ENCODE peak calls at places on chromosomes 5 and 9, in four cellular contexts. J, T, P and H are unnamed samples.

GRCh38 chr5:154486427-154486866 is 8.4 kb upstream of the HAND1 start:
- DNase-seq in T (peak), P (no peak), J (no peak), H (no peak)

GRCh38 chr5:123809594-123810172 is 297.7 kb downstream of the CSNK1G3 start:
- DNase-seq in T (peak), P (no peak), J (no peak), H (no peak)

GRCh38 chr5:159451197-159452052 is 121.1 kb upstream of the IL12B start:
- DNase-seq in T (peak), P (peak), J (no peak), H (peak)

GRCh38 chr5:69006030-69006429 is 87.8 kb upstream of the SLC30A5 start:
- DNase-seq in P (no peak), T (no peak), J (no peak), H (no peak)

GRCh38 chr5:140235776-140236558 is 61.0 kb downstream of the CYSTM1 start:
- DNase-seq in T (no peak), P (no peak), J (no peak), H (no peak)

GRCh38 chr9:127121628-127122175 is 733 bp downstream of the ANGPTL2 start:
- DNase-seq in P (peak), T (peak), J (peak), H (peak)

GRCh38 chr5:125139590-125139989 is 393.2 kb upstream of the ZNF608 start:
- DNase-seq in J (no peak), P (no peak), T (no peak), H (no peak)

GRCh38 chr5:131634666-131634995 is 398 bp downstream of the RAPGEF6 start:
- DNase-seq in T (peak), P (peak), J (no peak), H (no peak)

GRCh38 chr9:89154651-89155336 is 23.8 kb downstream of the SHC3 start:
- DNase-seq in J (no peak), T (no peak), P (peak), H (peak)

GRCh38 chr9:92607773-92608172 is 62.2 kb downstream of the IPPK start:
- DNase-seq in P (peak), T (peak), J (no peak), H (peak)

GRCh38 chr9:131834721-131835120 is 94.8 kb upstream of the RAPGEF1 start:
- DNase-seq in P (no peak), J (peak), T (no peak), H (no peak)

GRCh38 chr5:54663876-54664275 is 146.3 kb downstream of the SNX18 start:
- DNase-seq in P (peak), J (peak), T (no peak), H (peak)

GRCh38 chr5:72558383-72558782 is 51.2 kb upstream of the ZNF366 start:
- DNase-seq in P (no peak), J (no peak), T (no peak), H (no peak)

GRCh38 chr5:153714732-153715287 is 224.3 kb downstream of the GRIA1 start:
- DNase-seq in P (peak), J (no peak), T (no peak), H (peak)

GRCh38 chr5:20694121-20694520 is 706.1 kb upstream of the CDH18 start:
- DNase-seq in J (no peak), P (no peak), T (no peak), H (no peak)

GRCh38 chr5:19855031-19855430 is 133.0 kb downstream of the CDH18 start:
- DNase-seq in J (no peak), T (no peak), P (peak), H (no peak)

GRCh38 chr5:145198871-145199270 is 636.3 kb downstream of the PRELID2 start:
- DNase-seq in P (peak), J (no peak), T (no peak), H (peak)

GRCh38 chr9:128203842-128204551 is 818 bp downstream of the DNM1 start:
- DNase-seq in P (peak), J (no peak), T (peak), H (peak)

GRCh38 chr5:103442756-103443155 is 119.8 kb downstream of the NUDT12 start:
- DNase-seq in J (no peak), P (no peak), T (no peak), H (no peak)

GRCh38 chr9:122307036-122307435 is 42.4 kb downstream of the MRRF start:
- DNase-seq in T (no peak), P (no peak), J (no peak), H (no peak)

GRCh38 chr9:137136926-137137607 is 1.9 kb upstream of the GRIN1 start:
- DNase-seq in J (no peak), T (no peak), P (no peak), H (no peak)

GRCh38 chr9:113593682-113594281 is 130.3 kb downstream of the RGS3 start:
- DNase-seq in J (peak), P (peak), T (peak), H (peak)

GRCh38 chr5:81006955-81007636 is 46.9 kb downstream of the RASGRF2 start:
- DNase-seq in J (no peak), T (no peak), P (no peak), H (no peak)

GRCh38 chr5:89703799-89704198 is 705.8 kb downstream of the CETN3 start:
- DNase-seq in T (peak), P (no peak), J (no peak), H (no peak)

GRCh38 chr5:151569132-151570046 is 21.7 kb downstream of the FAT2 start:
- DNase-seq in T (no peak), J (no peak), P (no peak), H (no peak)

GRCh38 chr5:156239800-156240199 is 87.2 kb upstream of the SGCD start:
- DNase-seq in P (no peak), J (no peak), T (peak), H (no peak)

GRCh38 chr5:76292923-76293322 is 110.2 kb upstream of the IQGAP2 start:
- DNase-seq in P (no peak), T (no peak), J (no peak), H (no peak)

GRCh38 chr5:91006708-91007107 is 376.4 kb downstream of the ARRDC3 start:
- DNase-seq in J (no peak), T (no peak), P (no peak), H (no peak)

GRCh38 chr9:80678906-80679305 is 1010.4 kb downstream of the TLE1 start:
- DNase-seq in P (no peak), J (no peak), T (no peak), H (no peak)

GRCh38 chr9:91274950-91275349 is 86.8 kb downstream of the AUH start:
- DNase-seq in J (no peak), T (no peak), P (no peak), H (no peak)

GRCh38 chr9:111743275-111743674 is 51.5 kb downstream of the SHOC1 start:
- DNase-seq in P (peak), J (no peak), T (no peak), H (peak)

GRCh38 chr9:135864447-135865049 is 42.8 kb downstream of the CAMSAP1 start:
- DNase-seq in J (peak), P (peak), T (peak), H (peak)

GRCh38 chr5:123708074-123708806 is 196.3 kb downstream of the CSNK1G3 start:
- DNase-seq in P (peak), J (no peak), T (no peak), H (peak)

GRCh38 chr5:157971466-157972324 is 112.8 kb upstream of the CLINT1 start:
- DNase-seq in P (no peak), T (peak), J (no peak), H (peak)

GRCh38 chr5:15901151-15901550 is 278.4 kb downstream of the MARCHF11 start:
- DNase-seq in P (no peak), T (no peak), J (no peak), H (no peak)

GRCh38 chr5:15904894-15905805 is 274.4 kb downstream of the MARCHF11 start:
- DNase-seq in P (no peak), J (no peak), T (no peak), H (no peak)

GRCh38 chr5:15899481-15899880 is 280.1 kb downstream of the MARCHF11 start:
- DNase-seq in J (no peak), P (no peak), T (no peak), H (no peak)

GRCh38 chr5:15897609-15898008 is 282.0 kb downstream of the MARCHF11 start:
- DNase-seq in T (no peak), J (no peak), P (peak), H (peak)

DNA sequence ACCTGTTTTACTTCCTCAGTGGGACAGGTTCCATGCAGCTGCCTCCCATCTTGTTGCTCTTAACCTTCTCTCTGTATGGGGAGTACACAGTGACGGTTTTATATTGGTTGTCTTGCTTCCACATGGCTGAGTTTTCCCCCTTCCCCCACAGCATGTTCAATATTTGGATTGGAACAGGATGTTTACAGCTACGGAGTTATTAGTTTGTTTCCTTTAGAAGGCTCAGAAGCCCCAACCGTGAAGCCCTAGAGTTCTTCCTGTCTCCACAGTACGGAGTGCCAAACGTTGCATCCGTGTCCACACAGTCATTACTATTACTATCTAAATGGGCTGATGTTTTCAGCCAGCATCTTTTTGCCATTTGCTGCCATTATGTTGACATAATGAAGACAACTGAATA is 277.5 kb downstream of the MARCHF11 start:
- DNase-seq in P (no peak), T (no peak), J (no peak), H (no peak)
- H3K4me3 ChIP-seq in P (no peak), T (no peak), J (no peak), H (no peak)

DNA sequence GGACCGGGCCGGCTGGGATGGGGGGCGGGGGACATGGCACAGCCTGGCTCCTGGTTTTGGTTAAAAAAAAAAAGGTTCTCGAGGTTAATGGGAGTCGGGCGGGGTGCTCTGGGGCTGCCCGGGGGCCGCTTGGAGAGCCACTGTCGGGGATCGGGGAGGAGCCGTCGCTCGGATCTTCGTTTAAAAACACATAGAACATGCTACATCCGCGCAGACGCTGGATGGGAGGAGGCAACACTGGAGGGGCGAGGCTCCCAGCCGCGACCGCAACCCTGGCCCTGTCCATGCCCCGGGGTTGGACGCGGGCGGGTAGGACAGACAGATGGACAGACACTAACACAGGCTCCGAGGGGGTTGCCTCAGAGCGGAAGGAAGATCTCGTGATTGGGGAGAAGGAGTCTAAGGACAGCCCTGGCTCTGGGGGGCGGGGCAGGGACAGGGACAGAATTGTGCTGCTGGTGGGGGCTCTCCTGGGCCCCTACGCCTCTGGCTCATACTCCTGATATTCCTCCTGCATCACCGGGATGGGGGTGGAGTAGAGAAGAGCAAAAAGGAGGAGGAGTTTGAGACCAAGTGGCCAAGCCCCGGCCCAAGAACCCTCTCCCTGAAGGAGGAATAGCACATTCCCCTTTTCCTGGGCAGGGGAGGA is 9.9 kb downstream of the SNCB start:
- DNase-seq in P (no peak), T (no peak), J (peak), H (peak)
- H3K4me3 ChIP-seq in P (peak), T (no peak), J (no peak), H (peak)

GRCh38 chr5:142981475-142981874 is 211.3 kb downstream of the ARHGAP26 start:
- DNase-seq in T (no peak), P (no peak), J (no peak), H (no peak)
- H3K4me3 ChIP-seq in T (no peak), P (no peak), J (no peak), H (no peak)

GRCh38 chr9:110027624-110028023 is 180.3 kb downstream of the C9orf152 start:
- DNase-seq in J (no peak), P (peak), T (no peak), H (peak)
- H3K4me3 ChIP-seq in J (no peak), P (no peak), T (no peak), H (no peak)

DNA sequence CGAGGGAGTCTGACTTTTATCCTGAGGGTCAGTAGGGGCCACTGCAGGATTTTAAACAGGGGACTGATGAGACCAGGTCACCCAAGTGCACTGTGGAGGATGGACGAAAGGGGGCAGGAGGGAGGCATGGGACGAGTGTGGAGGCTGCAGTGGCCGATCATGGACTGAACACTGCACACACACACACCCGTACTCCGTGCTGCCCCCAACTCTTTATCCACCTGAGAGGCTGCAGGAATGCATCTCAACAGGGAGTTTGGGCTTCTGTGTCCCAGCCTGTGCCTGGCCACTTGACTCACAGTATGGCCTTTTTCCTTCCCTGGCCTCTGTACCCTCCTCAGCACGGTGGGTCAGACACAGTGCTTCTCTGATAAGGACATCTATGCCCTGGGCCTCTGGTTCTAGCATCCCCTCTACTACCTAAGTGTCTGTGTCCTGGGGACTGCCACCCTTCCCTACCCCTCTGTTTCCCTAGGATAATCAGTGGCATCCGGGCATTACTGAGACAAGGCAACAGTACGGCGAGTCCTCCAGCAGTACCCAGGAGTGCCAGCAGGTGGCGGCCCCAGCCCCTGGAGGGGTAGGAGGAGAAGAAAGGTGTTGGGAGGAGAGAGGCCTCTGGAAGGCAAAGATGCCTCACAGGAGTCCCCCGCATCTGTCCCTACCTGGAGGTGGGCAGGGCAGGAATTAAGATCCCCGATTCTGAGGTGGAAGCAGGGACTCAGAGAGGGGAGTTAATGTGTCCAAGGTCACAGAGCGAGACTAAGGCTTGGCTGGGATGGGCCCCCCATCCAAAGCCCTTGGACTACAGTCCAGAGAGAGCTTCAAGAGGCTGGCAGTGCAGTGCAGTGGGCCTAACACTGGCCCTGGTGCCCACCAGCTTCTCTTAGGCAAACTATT is 5.1 kb upstream of the CDX1 start:
- DNase-seq in J (peak), T (peak), P (peak), H (peak)
- H3K4me3 ChIP-seq in J (no peak), T (no peak), P (no peak), H (no peak)

GRCh38 chr5:142838845-142839244 is 68.7 kb downstream of the ARHGAP26 start:
- DNase-seq in P (no peak), J (no peak), T (no peak), H (no peak)

GRCh38 chr5:142840591-142840990 is 70.4 kb downstream of the ARHGAP26 start:
- DNase-seq in J (no peak), P (no peak), T (no peak), H (no peak)

GRCh38 chr5:142837274-142837673 is 67.1 kb downstream of the ARHGAP26 start:
- DNase-seq in J (no peak), T (no peak), P (no peak), H (no peak)

GRCh38 chr5:142841511-142842255 is 71.5 kb downstream of the ARHGAP26 start:
- DNase-seq in P (peak), J (peak), T (no peak), H (no peak)

GRCh38 chr5:142839711-142840441 is 69.7 kb downstream of the ARHGAP26 start:
- DNase-seq in J (peak), T (no peak), P (peak), H (no peak)
- H3K4me3 ChIP-seq in J (no peak), T (no peak), P (no peak), H (no peak)

GRCh38 chr9:134640491-134641172 is 971 bp upstream of the COL5A1 start:
- DNase-seq in T (no peak), J (no peak), P (no peak), H (no peak)
- H3K4me3 ChIP-seq in T (no peak), J (peak), P (peak), H (peak)